ENCODE peak calls at places on chromosomes 5 and 9, in four cellular contexts. R, N, Z and V are unnamed samples.
A peak's percentile ranks its signal among the peaks of the same experiment; 100 is the strongest.

GRCh38 chr9:130024597-130024994 is 18.4 kb downstream of the FNBP1 start:
- DNase-seq in Z (no peak), R (no peak), N (no peak), V (no peak)

GRCh38 chr9:22201256-22201655 is 192.2 kb upstream of the CDKN2B start:
- DNase-seq in Z (no peak), R (no peak), N (no peak), V (no peak)

GRCh38 chr5:32450952-32451351 is 6.4 kb upstream of the ZFR start:
- DNase-seq in R (peak; percentile 48), Z (no peak), N (no peak), V (no peak)

GRCh38 chr5:102853680-102854079 is 98.6 kb downstream of the PAM start:
- DNase-seq in R (no peak), Z (no peak), N (no peak), V (no peak)

GRCh38 chr9:105431413-105432246 is 16.2 kb upstream of the FSD1L start:
- DNase-seq in Z (no peak), N (no peak), R (no peak), V (no peak)

GRCh38 chr5:97986069-97986468 is 787.4 kb upstream of the RGMB start:
- DNase-seq in R (no peak), N (no peak), Z (no peak), V (no peak)

GRCh38 chr9:2802494-2802921 is 41.4 kb downstream of the PUM3 start:
- DNase-seq in Z (no peak), R (no peak), N (no peak), V (no peak)

GRCh38 chr5:1008451-1009358 is at the start of gene NKD2:
- DNase-seq in N (peak; percentile 50), Z (peak; percentile 76), R (peak; percentile 92), V (peak; percentile 70)

GRCh38 chr5:38546691-38547146 is 9.7 kb downstream of the LIFR start:
- DNase-seq in N (no peak), R (no peak), Z (no peak), V (no peak)

GRCh38 chr5:8953911-8954310 is 592.0 kb downstream of the SEMA5A start:
- DNase-seq in R (no peak), N (no peak), Z (no peak), V (no peak)

GRCh38 chr9:127828262-127829031 is 25.8 kb downstream of the FPGS start:
- DNase-seq in Z (peak; percentile 97), N (no peak), R (peak; percentile 95), V (peak; percentile 88)

GRCh38 chr5:150036513-150036912 is 36.0 kb downstream of the HMGXB3 start:
- DNase-seq in N (no peak), Z (no peak), R (no peak), V (no peak)

GRCh38 chr5:174719211-174719610 is 5.2 kb upstream of the MSX2 start:
- DNase-seq in R (no peak), Z (no peak), N (no peak), V (no peak)

GRCh38 chr9:93984860-93985259 is 29.7 kb upstream of the BARX1 start:
- DNase-seq in Z (no peak), R (no peak), N (no peak), V (no peak)

GRCh38 chr5:103035701-103036100 is 84.2 kb downstream of the GIN1 start:
- DNase-seq in Z (no peak), R (no peak), N (no peak), V (no peak)

GRCh38 chr5:108345541-108346171 is 36.2 kb downstream of the FBXL17 start:
- DNase-seq in Z (no peak), R (no peak), N (peak; percentile 60), V (no peak)

GRCh38 chr9:16950051-16950450 is 79.6 kb upstream of the BNC2 start:
- DNase-seq in R (no peak), N (no peak), Z (no peak), V (no peak)

GRCh38 chr5:72167790-72168189 is 60.5 kb downstream of the MAP1B start:
- DNase-seq in R (no peak), N (no peak), Z (no peak), V (no peak)

GRCh38 chr5:68727931-68728330 is 365.9 kb upstream of the SLC30A5 start:
- DNase-seq in N (no peak), R (no peak), Z (no peak), V (no peak)

GRCh38 chr9:16705121-16705604 is 165.3 kb downstream of the BNC2 start:
- DNase-seq in R (peak; percentile 8), Z (peak; percentile 97), N (no peak), V (peak; percentile 20)

GRCh38 chr9:100426194-100426531 is 780 bp upstream of the MSANTD3 start:
- DNase-seq in R (no peak), Z (no peak), N (no peak), V (no peak)

GRCh38 chr5:115452083-115452482 is 92.5 kb downstream of the FEM1C start:
- DNase-seq in Z (no peak), R (no peak), N (no peak), V (no peak)

GRCh38 chr9:120935383-120935857 is 8.8 kb upstream of the TRAF1 start:
- DNase-seq in N (peak; percentile 44), Z (peak; percentile 97), R (peak; percentile 57), V (peak; percentile 96)
- H3K4me1 ChIP-seq in N (peaks cover 88% of the 10 kb centered on the region), Z (peaks cover 14% of the 10 kb centered on the region), R (peaks cover 13% of the 10 kb centered on the region), V (peaks cover 19% of the 10 kb centered on the region)

GRCh38 chr5:151219138-151219537 is 4.8 kb downstream of the CCDC69 start:
- DNase-seq in Z (no peak), R (no peak), N (no peak), V (no peak)
- H3K4me1 ChIP-seq in Z (no peaks in the 10 kb centered on the region), R (peaks cover 30% of the 10 kb centered on the region), N (peaks cover 93% of the 10 kb centered on the region), V (no peaks in the 10 kb centered on the region)

DNA sequence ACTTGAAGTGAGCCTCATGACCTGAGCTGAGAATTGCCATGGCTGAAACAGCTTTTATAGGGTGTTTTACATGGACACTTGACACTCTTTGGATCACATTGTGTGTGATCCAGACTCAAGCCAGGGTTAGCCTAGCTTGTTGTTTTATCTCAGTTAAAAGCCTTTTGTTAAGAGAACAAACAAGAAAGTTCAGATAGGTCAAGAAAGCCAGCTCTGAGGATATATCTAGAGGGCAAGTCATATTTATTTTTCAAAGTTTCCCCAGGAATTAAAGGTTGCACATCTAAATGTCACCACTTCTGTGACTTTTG is 134.6 kb downstream of the C9orf152 start:
- DNase-seq in R (no peak), N (no peak), Z (no peak), V (no peak)
- H3K4me1 ChIP-seq in R (no peaks in the 10 kb centered on the region), N (peaks cover 10% of the 10 kb centered on the region), Z (no peaks in the 10 kb centered on the region), V (no peaks in the 10 kb centered on the region)

DNA sequence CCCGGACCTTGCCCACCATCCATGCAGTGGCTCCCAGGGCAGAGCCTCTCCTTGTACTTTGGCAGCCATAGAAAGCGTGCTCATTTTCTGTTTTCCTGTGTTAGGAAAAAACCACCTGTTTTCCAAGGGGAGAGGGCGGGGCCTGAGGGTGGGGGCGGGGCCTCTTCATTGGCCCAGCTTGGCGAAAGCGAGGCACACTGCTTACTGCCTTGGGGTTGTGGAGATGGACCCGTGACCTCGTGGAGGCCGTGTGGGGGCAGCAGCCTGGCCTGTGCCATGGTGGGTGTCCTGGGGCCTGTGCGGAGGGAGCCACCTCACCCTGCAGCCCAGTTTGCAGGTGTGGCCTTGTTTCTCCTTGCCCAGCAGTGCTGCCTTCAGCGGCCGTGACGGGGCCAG is 4.4 kb upstream of the TOR4A start:
- DNase-seq in R (peak; percentile 37), Z (peak; percentile 60), N (no peak), V (no peak)
- H3K4me1 ChIP-seq in R (peaks cover 86% of the 10 kb centered on the region), Z (peaks cover 20% of the 10 kb centered on the region), N (peaks cover 79% of the 10 kb centered on the region), V (peaks cover 12% of the 10 kb centered on the region)

DNA sequence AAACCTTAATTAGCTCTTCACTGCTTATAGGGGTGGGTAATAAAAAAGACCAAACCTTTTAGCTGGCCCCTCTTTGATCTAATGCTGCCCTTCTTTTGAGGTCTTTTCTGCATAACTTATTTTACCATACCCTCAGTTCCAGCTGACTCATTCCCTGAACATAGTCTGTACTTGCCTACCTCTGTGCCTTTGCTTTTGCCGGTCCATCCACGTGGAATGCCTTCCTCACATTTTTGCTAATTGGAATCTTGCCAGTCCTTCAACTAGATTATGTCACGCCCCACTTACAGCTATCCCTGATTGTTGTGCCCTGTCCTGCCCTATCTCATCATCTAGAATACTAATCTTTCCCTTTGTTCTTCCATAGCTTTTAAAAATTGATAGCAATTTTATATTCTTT is 44.2 kb downstream of the FAF2 start:
- DNase-seq in R (no peak), N (no peak), Z (no peak), V (no peak)
- H3K4me1 ChIP-seq in R (no peaks in the 10 kb centered on the region), N (no peaks in the 10 kb centered on the region), Z (no peaks in the 10 kb centered on the region), V (no peaks in the 10 kb centered on the region)

DNA sequence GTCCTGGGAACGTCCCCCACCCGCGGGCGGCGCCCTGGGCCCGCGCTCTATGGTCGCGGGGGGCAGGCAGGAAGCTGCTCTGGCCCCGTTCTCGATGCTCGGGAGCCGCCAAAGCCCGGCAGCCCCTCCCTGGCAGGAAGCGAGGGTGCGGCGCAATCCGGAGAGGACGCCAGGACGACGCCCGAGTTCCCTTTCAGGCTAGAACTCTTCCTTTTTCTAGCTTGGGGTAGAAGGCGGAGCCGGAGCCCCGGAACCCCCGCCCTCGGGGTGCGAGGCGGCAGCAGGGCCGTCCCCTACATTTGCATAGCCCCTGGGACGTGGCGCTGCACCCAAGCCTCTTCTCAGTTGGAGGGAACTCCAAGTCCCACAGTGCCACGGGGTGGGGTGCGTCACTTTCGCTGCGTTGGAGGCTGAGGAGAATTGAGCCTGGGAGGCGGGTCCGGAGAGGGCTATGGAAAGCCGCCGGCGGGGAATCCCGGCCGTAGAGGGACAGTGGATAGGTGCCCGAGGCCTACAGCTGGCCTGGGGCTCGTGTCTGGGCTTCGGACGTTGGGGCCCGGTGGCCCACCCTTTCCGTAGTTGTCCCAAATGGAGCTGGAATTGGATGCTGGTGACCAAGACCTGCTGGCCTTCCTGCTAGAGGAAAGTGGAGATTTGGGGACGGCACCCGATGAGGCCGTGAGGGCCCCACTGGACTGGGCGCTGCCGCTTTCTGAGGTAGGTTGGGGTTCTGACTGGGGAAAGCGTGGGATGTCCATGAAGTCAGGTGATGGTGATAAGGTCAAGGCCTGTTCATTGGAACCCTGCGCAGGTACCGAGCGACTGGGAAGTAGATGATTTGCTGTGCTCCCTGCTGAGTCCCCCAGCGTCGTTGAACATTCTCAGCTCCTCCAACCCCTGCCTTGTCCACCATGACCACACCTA is at the start of the genes CREB3 and TLN1:
- DNase-seq in Z (peak; percentile 100), R (peak; percentile 78), N (peak; percentile 99), V (peak; percentile 98)
- H3K4me1 ChIP-seq in Z (peaks cover 50% of the 10 kb centered on the region), R (peaks cover 34% of the 10 kb centered on the region), N (peaks cover 54% of the 10 kb centered on the region), V (peaks cover 9% of the 10 kb centered on the region)

GRCh38 chr9:12814877-12815237 is 40.0 kb downstream of the LURAP1L start:
- DNase-seq in R (no peak), N (no peak), Z (no peak), V (no peak)

GRCh38 chr9:12815895-12816294 is 41.1 kb downstream of the LURAP1L start:
- DNase-seq in N (no peak), R (no peak), Z (no peak), V (no peak)

GRCh38 chr9:12817702-12818101 is 42.9 kb downstream of the LURAP1L start:
- DNase-seq in N (no peak), Z (peak; percentile 88), R (no peak), V (no peak)

GRCh38 chr9:12818431-12819000 is 43.7 kb downstream of the LURAP1L start:
- DNase-seq in Z (no peak), R (no peak), N (no peak), V (no peak)

GRCh38 chr9:12816656-12817101 is 41.9 kb downstream of the LURAP1L start:
- DNase-seq in R (no peak), N (no peak), Z (no peak), V (no peak)
- H3K4me1 ChIP-seq in R (no peaks in the 10 kb centered on the region), N (no peaks in the 10 kb centered on the region), Z (no peaks in the 10 kb centered on the region), V (peaks cover 29% of the 10 kb centered on the region)